ENCODE peak calls at places on chromosomes 4 and X, in five cellular contexts. R is pons; A is substantia nigra; O is stimulated activated CD4-positive, alpha-beta T cell treated with anti-CD3 and anti-CD28 coated beads, Interleukin-15, amount 100 ng/mL, for 48 hours; X is NCI-H524 treated with DMSO at 0.1 percent for 48 hours. N is an unnamed sample.

GRCh38 chrX:95762716-95763115 is 921.9 kb upstream of the DIAPH2 start:
- DNase-seq in R (peak), O (no peak), A (no peak), X (peak), N (no peak)

GRCh38 chrX:100650841-100651240 is 6.8 kb downstream of the SRPX2 start:
- DNase-seq in X (no peak), O (no peak), A (no peak), R (no peak), N (no peak)

GRCh38 chrX:32598707-32599106 is 612.6 kb downstream of the DMD start:
- DNase-seq in X (no peak), O (no peak), A (no peak), R (no peak), N (no peak)

GRCh38 chrX:20217279-20217678 is 49.4 kb downstream of the RPS6KA3 start:
- DNase-seq in A (no peak), X (no peak), R (no peak), O (no peak), N (no peak)

GRCh38 chrX:44003975-44004374 is 30.8 kb upstream of the NDP start:
- DNase-seq in R (no peak), O (no peak), X (no peak), A (no peak), N (no peak)

GRCh38 chr4:4325321-4325720 is 35.3 kb downstream of the ZBTB49 start:
- DNase-seq in X (no peak), A (no peak), R (no peak), O (no peak), N (no peak)

GRCh38 chr4:3612934-3613333 is 80.7 kb upstream of the LRPAP1 start:
- DNase-seq in R (no peak), O (no peak), X (no peak), A (no peak), N (no peak)

GRCh38 chr4:128831526-128832252 is 22.2 kb downstream of the JADE1 start:
- DNase-seq in A (no peak), O (no peak), X (no peak), R (no peak), N (peak)

GRCh38 chr4:89434364-89434988 is 126.9 kb upstream of the GPRIN3 start:
- DNase-seq in X (no peak), R (peak), A (no peak), O (no peak), N (no peak)

GRCh38 chr4:35559559-35560365 is 684.6 kb downstream of the ARAP2 start:
- DNase-seq in A (no peak), O (no peak), R (no peak), X (no peak), N (no peak)

GRCh38 chr4:101158136-101158485 is 189.2 kb downstream of the PPP3CA start:
- DNase-seq in R (peak), O (no peak), X (no peak), A (no peak), N (no peak)

GRCh38 chr4:25970691-25971427 is 56.8 kb downstream of the SMIM20 start:
- DNase-seq in R (no peak), A (no peak), X (no peak), O (no peak), N (peak)

GRCh38 chrX:13427441-13428054 is 107.7 kb upstream of the ATXN3L start:
- DNase-seq in O (no peak), X (no peak), A (no peak), R (no peak), N (no peak)

GRCh38 chrX:46354481-46354880 is 190.7 kb downstream of the ZNF674 start:
- DNase-seq in A (no peak), X (no peak), R (no peak), O (no peak), N (no peak)

GRCh38 chr4:8407756-8408155 is 32.8 kb downstream of the ACOX3 start:
- DNase-seq in A (no peak), R (no peak), O (no peak), X (no peak), N (no peak)

GRCh38 chrX:9917861-9918260 is 49.3 kb upstream of the CLDN34 start:
- DNase-seq in O (no peak), R (no peak), A (no peak), X (no peak), N (no peak)

GRCh38 chrX:118189628-118190027 is 73.0 kb upstream of the KLHL13 start:
- DNase-seq in O (no peak), X (no peak), A (no peak), R (no peak), N (no peak)

GRCh38 chr4:111281219-111281618 is 658.3 kb upstream of the PITX2 start:
- DNase-seq in R (no peak), O (no peak), X (no peak), A (no peak), N (no peak)

GRCh38 chrX:41558531-41558930 is 111.4 kb downstream of the NYX start:
- DNase-seq in X (no peak), A (no peak), R (peak), O (no peak), N (no peak)

N was measured in hypothalamus.